ENCODE peak calls at places on chromosome 7, in ten cellular contexts. Y, G, U, C, V, L, E, P, Q and T are unnamed samples.

GRCh38 chr7:113199841-113200240 is 81.5 kb upstream of the SMIM30 start:
- DNase-seq in Q (no peak), L (no peak), G (no peak), E (no peak), U (peak; percentile 82), C (no peak), V (no peak), Y (no peak), P (no peak), T (no peak)

GRCh38 chr7:85830982-85831381 is 644.1 kb upstream of the SEMA3D start:
- DNase-seq in C (no peak), L (no peak), G (no peak), V (no peak), Y (no peak), P (no peak), Q (no peak), E (no peak), U (no peak), T (no peak)

GRCh38 chr7:105837765-105838241 is 38.6 kb downstream of the ATXN7L1 start:
- DNase-seq in E (no peak), U (no peak), C (no peak), G (no peak), P (no peak), V (no peak), Q (peak; percentile 87), Y (no peak), L (no peak), T (no peak)

GRCh38 chr7:44958645-44959344 is 20.0 kb downstream of the MYO1G start:
- DNase-seq in L (no peak), P (no peak), C (no peak), Y (no peak), U (no peak), E (no peak), G (no peak), V (no peak), Q (no peak), T (no peak)

GRCh38 chr7:114081606-114082425 is 163.0 kb upstream of the PPP1R3A start:
- DNase-seq in V (peak; percentile 26), G (no peak), P (peak; percentile 56), Q (peak; percentile 54), Y (peak; percentile 28), U (peak; percentile 70), L (no peak), C (no peak), E (no peak), T (no peak)

GRCh38 chr7:151012921-151013347 is 11.4 kb downstream of the ATG9B start:
- DNase-seq in P (no peak), G (no peak), E (no peak), U (no peak), V (peak; percentile 74), Y (no peak), L (no peak), Q (peak; percentile 63), C (no peak), T (no peak)

GRCh38 chr7:2014391-2015241 is 218.1 kb downstream of the MAD1L1 start:
- DNase-seq in C (peak; percentile 72), P (no peak), E (no peak), L (no peak), Y (no peak), Q (peak; percentile 66), V (no peak), U (no peak), G (no peak), T (no peak)

GRCh38 chr7:102175423-102176170 is 111.1 kb upstream of the SH2B2 start:
- DNase-seq in E (no peak), P (no peak), Q (peak; percentile 88), U (no peak), V (no peak), Y (no peak), L (no peak), C (peak; percentile 54), G (no peak), T (no peak)

GRCh38 chr7:152436279-152437147 is 710 bp upstream of the KMT2C start:
- DNase-seq in E (peak; percentile 79), Q (peak; percentile 98), C (peak; percentile 92), P (peak; percentile 93), Y (peak; percentile 89), U (peak; percentile 89), V (peak; percentile 79), G (peak; percentile 44), L (peak; percentile 95), T (peak; percentile 88)

GRCh38 chr7:106523482-106523881 is 137.5 kb downstream of the CCDC71L start:
- DNase-seq in C (no peak), U (no peak), V (no peak), Y (no peak), E (no peak), L (no peak), Q (no peak), G (no peak), P (no peak), T (no peak)

GRCh38 chr7:98106647-98107312 is at the start of gene LMTK2:
- DNase-seq in U (peak; percentile 86), Y (peak; percentile 95), P (peak; percentile 98), G (peak; percentile 56), C (peak; percentile 94), L (peak; percentile 97), V (peak; percentile 77), Q (peak; percentile 97), E (peak; percentile 83), T (peak; percentile 79)
- TF ChIP-seq POLR2A in U (peak; percentile 73), Y (peak; percentile 3), P (peak; percentile 67), G (peak; percentile 94), C (peak; percentile 97), L (peak; percentile 72), V (peak; percentile 92), Q (peak; percentile 94), E (peak; percentile 88), T (peak; percentile 98)

DNA sequence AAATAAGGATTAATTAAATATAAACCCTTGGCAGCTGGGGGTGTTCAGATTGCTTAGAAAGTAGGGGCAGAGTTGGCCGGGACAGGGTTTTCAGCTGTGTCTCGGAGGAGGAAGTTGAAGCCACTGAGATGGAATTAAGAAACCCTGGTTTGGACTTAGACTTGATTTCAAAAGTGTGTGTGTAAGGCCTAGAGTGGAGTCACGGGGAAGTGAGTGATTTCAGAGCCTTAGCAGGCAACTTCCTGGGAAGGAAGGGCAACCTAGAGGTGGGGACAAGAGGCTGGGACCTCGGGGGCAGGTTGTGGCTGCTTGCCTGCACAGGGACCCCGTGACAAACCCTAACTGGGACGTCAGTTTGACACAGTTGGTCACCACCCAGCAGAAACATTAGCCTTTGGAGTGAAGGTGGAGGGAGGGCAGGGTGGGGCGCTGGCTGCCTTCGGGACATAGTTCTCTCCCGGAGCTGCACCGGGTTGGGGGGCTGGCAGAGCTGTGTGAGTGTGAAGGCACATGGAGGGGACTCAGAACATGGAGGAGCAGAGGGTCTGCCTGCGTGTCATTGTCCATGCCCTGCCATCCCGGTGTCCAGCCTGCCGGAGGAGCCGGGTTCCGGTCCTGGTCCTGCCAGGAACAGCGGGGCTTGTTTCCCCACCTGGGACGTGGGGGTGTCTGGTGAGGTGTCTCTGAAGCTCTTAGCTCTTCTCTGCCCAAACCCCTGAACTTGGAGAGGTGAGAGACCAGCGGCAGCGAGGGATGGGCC is 1.8 kb downstream of the BRI3 start:
- DNase-seq in L (peak; percentile 64), Q (peak; percentile 77), Y (peak; percentile 66), G (no peak), V (no peak), C (no peak), P (peak; percentile 61), U (peak; percentile 56), E (no peak), T (no peak)
- TF ChIP-seq POLR2A in L (no peak), Q (peak; percentile 40), Y (no peak), G (peak; percentile 62), V (no peak), C (peak; percentile 32), P (no peak), U (no peak), E (no peak), T (no peak)

DNA sequence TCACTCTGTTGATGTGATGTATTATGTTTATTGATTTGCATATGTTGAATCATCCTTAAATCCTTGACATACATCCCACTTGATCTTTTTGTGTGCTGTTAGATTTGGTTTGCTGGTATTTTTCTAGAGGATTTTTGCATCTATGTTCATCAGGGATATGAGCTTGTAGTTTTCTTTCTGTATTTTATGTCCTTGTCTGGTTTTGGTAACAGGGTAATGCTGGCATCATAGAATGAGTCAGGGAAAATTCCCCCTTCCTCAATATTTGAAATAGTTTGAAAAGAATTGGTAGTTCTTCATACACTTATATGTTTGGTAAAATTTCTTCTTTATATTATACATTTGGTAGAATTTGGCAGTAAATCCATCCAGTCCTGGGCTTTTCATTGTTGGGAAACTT is 89.4 kb upstream of the SLC13A1 start:
- DNase-seq in C (no peak), P (no peak), E (no peak), U (no peak), V (no peak), Y (no peak), L (no peak), G (no peak), Q (no peak), T (no peak)
- TF ChIP-seq POLR2A in C (no peak), P (no peak), E (no peak), U (no peak), V (no peak), Y (no peak), L (no peak), G (no peak), Q (no peak), T (no peak)

GRCh38 chr7:129188892-129189660 is 643 bp downstream of the SMO start:
- DNase-seq in C (no peak), Q (peak; percentile 69), G (no peak), Y (no peak), V (peak; percentile 48), P (no peak), E (peak; percentile 42), L (peak; percentile 25), U (peak; percentile 27), T (no peak)

GRCh38 chr7:129186749-129187260 is 1.6 kb upstream of the SMO start:
- DNase-seq in V (no peak), C (no peak), L (no peak), E (no peak), P (no peak), Y (no peak), Q (peak; percentile 5), U (no peak), G (no peak), T (no peak)

GRCh38 chr7:129189661-129190310 is 1.4 kb downstream of the SMO start:
- DNase-seq in E (no peak), L (no peak), C (no peak), P (no peak), U (peak; percentile 23), V (no peak), Y (no peak), G (no peak), Q (peak; percentile 7), T (no peak)

GRCh38 chr7:129187681-129188371 is 607 bp upstream of the SMO start:
- DNase-seq in C (no peak), E (no peak), V (peak; percentile 35), Q (peak; percentile 70), G (no peak), U (no peak), L (no peak), Y (no peak), P (no peak), T (no peak)

GRCh38 chr7:129188372-129188891 is at the start of gene SMO:
- DNase-seq in V (peak; percentile 53), Y (no peak), L (peak; percentile 37), C (no peak), G (no peak), E (peak; percentile 58), Q (peak; percentile 81), P (no peak), U (peak; percentile 39), T (no peak)
- TF ChIP-seq POLR2A in V (peak; percentile 58), Y (no peak), L (no peak), C (no peak), G (no peak), E (no peak), Q (no peak), P (no peak), U (peak; percentile 19), T (peak; percentile 42)